ENCODE peak calls at places on chromosome 12, in nine cellular contexts. N, U, C, P, X, T, M, Z and H are unnamed samples.

GRCh38 chr12:45191239-45191638 is 24.7 kb upstream of the ANO6 start:
- DNase-seq in N (peak; percentile 48), U (no peak), C (no peak), P (no peak), X (no peak), T (no peak), M (no peak), Z (no peak), H (no peak)

GRCh38 chr12:118344829-118345228 is 27.9 kb downstream of the TAOK3 start:
- DNase-seq in N (no peak), U (no peak), C (no peak), P (no peak), X (no peak), T (no peak), M (no peak), Z (no peak), H (no peak)

GRCh38 chr12:22625671-22626251 is 790 bp downstream of the ETNK1 start:
- DNase-seq in N (peak; percentile 68), U (peak; percentile 33), C (peak; percentile 40), P (peak; percentile 61), X (peak; percentile 16), T (peak; percentile 66), M (no peak), Z (no peak), H (peak; percentile 20)

GRCh38 chr12:71558445-71558844 is 105.2 kb downstream of the ZFC3H1 start:
- DNase-seq in N (no peak), U (no peak), C (no peak), P (no peak), X (no peak), T (no peak), M (no peak), Z (no peak), H (no peak)

GRCh38 chr12:127455347-127456265 is 811.4 kb upstream of the TMEM132C start:
- DNase-seq in N (no peak), U (no peak), C (no peak), P (no peak), X (no peak), T (no peak), M (no peak), Z (no peak), H (no peak)

GRCh38 chr12:17079251-17079909 is 473.4 kb upstream of the LMO3 start:
- DNase-seq in N (no peak), U (no peak), C (no peak), P (no peak), X (no peak), T (no peak), M (no peak), Z (no peak), H (no peak)

GRCh38 chr12:94208433-94208921 is 60.1 kb downstream of the PLXNC1 start:
- DNase-seq in N (no peak), U (no peak), C (no peak), P (no peak), X (no peak), T (no peak), M (no peak), Z (no peak), H (no peak)

GRCh38 chr12:57166971-57167371 is 19.6 kb upstream of the LRP1-AS start:
- DNase-seq in N (no peak), U (peak; percentile 90), C (no peak), P (no peak), X (no peak), T (no peak), M (no peak), Z (no peak), H (no peak)

GRCh38 chr12:106941481-106942156 is 14.1 kb upstream of the TMEM263 start:
- DNase-seq in N (no peak), U (no peak), C (no peak), P (no peak), X (no peak), T (no peak), M (no peak), Z (no peak), H (no peak)

GRCh38 chr12:104566244-104566993 is 109.7 kb downstream of the CHST11 start:
- DNase-seq in N (peak; percentile 41), U (no peak), C (no peak), P (no peak), X (no peak), T (no peak), M (no peak), Z (no peak), H (no peak)

GRCh38 chr12:75208851-75209781 is 523 bp downstream of the KCNC2 start:
- DNase-seq in N (peak; percentile 25), U (no peak), C (no peak), P (no peak), X (no peak), T (no peak), M (no peak), Z (no peak), H (no peak)

GRCh38 chr12:95004610-95005009 is 1.1 kb upstream of the NDUFA12 start:
- DNase-seq in N (peak; percentile 68), U (no peak), C (no peak), P (no peak), X (peak; percentile 9), T (no peak), M (no peak), Z (no peak), H (no peak)

GRCh38 chr12:128796439-128797118 is 27.2 kb downstream of the SLC15A4 start:
- DNase-seq in N (no peak), U (no peak), C (no peak), P (no peak), X (no peak), T (peak; percentile 40), M (no peak), Z (no peak), H (peak; percentile 77)

GRCh38 chr12:128797119-128798118 is 26.3 kb downstream of the SLC15A4 start:
- DNase-seq in N (no peak), U (no peak), C (no peak), P (no peak), X (no peak), T (peak; percentile 46), M (no peak), Z (no peak), H (peak; percentile 61)

GRCh38 chr12:128795530-128796361 is 28.0 kb downstream of the SLC15A4 start:
- DNase-seq in N (no peak), U (no peak), C (no peak), P (no peak), X (no peak), T (peak; percentile 43), M (no peak), Z (no peak), H (peak; percentile 62)

GRCh38 chr12:128800606-128801005 is 23.2 kb downstream of the SLC15A4 start:
- DNase-seq in N (no peak), U (no peak), C (no peak), P (no peak), X (no peak), T (peak; percentile 45), M (no peak), Z (no peak), H (no peak)

GRCh38 chr12:128798543-128799341 is 25.0 kb downstream of the SLC15A4 start:
- DNase-seq in N (no peak), U (no peak), C (no peak), P (no peak), X (no peak), T (peak; percentile 60), M (no peak), Z (no peak), H (peak; percentile 79)
- TF ChIP-seq CTCF in N (no peak), U (peak; percentile 17), C (no peak), P (no peak), X (no peak), T (no peak), M (no peak), Z (no peak), H (no peak)

DNA sequence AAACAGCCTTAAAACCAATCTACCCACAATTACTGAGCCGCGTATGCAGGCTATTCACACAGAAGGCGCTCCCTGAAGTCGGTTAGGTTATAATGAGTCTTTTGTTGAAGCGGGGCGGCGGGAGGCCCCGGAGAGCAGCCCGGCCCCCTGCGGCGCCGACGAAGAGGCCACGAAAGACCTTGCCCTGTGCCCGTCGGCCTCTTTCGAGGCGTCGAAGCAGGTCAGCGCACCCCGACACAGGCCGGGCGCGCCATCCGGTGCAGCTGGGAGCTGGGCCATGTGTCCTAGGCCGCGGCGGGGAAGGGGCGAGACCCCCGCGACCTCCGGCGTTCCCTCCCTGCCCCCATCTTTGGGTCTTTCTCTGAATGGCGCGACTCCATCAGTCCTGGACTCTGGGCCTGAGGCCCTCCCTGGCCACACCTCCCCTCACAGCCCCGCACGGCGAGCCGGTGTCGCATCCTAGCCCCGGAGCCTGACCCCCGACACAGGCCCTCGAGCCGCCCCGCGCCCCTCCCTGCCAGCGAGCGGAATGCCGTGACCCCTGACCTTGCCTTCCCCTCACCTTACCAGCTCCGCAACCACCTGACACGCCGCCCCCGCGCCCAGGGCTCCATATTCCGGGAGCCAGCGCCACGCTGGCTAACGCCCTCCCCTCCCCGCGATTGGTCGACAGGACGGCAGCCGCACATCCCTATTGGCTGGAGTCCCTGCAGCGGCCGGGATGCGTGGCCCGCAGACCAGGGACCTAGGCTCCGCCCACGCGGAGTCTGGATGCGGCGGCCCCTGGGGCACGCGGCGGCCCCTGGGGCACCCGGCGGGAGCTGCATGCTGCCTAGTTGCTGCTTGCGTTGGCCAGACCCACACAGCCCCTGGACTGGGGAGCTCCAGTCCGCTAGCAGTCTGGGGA is at the start of gene SLC11A2:
- DNase-seq in N (peak; percentile 98), U (peak; percentile 98), C (peak; percentile 96), P (peak; percentile 98), X (peak; percentile 98), T (peak; percentile 98), M (peak; percentile 64), Z (peak; percentile 94), H (peak; percentile 97)
- TF ChIP-seq POLR2A in N (peak; percentile 62), U (peak; percentile 92), C (peak; percentile 72), P (peak; percentile 88), X (peak; percentile 79), T (peak; percentile 58), M (peak; percentile 32), Z (peak; percentile 74), H (peak; percentile 79)

GRCh38 chr12:25115677-25116076 is 79.3 kb downstream of the DNAI7 start:
- DNase-seq in N (no peak), U (no peak), C (no peak), P (no peak), X (no peak), T (no peak), M (no peak), Z (no peak), H (no peak)
- H3K4me3 ChIP-seq in N (no peak overlapping the region), U (no peak overlapping the region), C (no peak overlapping the region), P (no peak overlapping the region), X (no peak overlapping the region), T (no peak overlapping the region), M (no peak overlapping the region), Z (no peak overlapping the region), H (no peak overlapping the region)

GRCh38 chr12:27434673-27435565 is 11.6 kb upstream of the SMCO2 start:
- DNase-seq in N (peak; percentile 54), U (peak; percentile 26), C (no peak), P (no peak), X (no peak), T (no peak), M (no peak), Z (no peak), H (no peak)
- TF ChIP-seq CTCF in N (peak; percentile 79), U (peak; percentile 47), C (no peak), P (peak; percentile 36), X (peak; percentile 22), T (peak; percentile 12), M (peak; percentile 28), Z (peak; percentile 74), H (peak; percentile 81)